ENCODE peak calls at places on chromosome 19, in four cellular contexts. V, I, H and D are unnamed samples.

GRCh38 chr19:18377026-18377425 is 8.9 kb upstream of the GDF15 start:
- DNase-seq in V (no peak), I (no peak), H (no peak), D (no peak)

GRCh38 chr19:5397804-5398692 is 57.2 kb upstream of the ZNRF4 start:
- DNase-seq in V (peak), I (no peak), H (no peak), D (peak)

GRCh38 chr19:1066748-1067340 is at the start of gene ARHGAP45:
- DNase-seq in V (no peak), I (no peak), H (peak), D (no peak)

GRCh38 chr19:44782729-44783128 is 5.0 kb downstream of the CBLC start:
- DNase-seq in V (no peak), I (no peak), H (no peak), D (no peak)

GRCh38 chr19:21023901-21024300 is 3.4 kb downstream of the ZNF430 start:
- DNase-seq in V (no peak), I (no peak), H (no peak), D (no peak)

GRCh38 chr19:4181053-4181508 is 1.3 kb downstream of the SIRT6 start:
- DNase-seq in V (no peak), I (no peak), H (no peak), D (no peak)

GRCh38 chr19:39165857-39166256 is 30.9 kb upstream of the NCCRP1 start:
- DNase-seq in V (no peak), I (no peak), H (no peak), D (no peak)

GRCh38 chr19:37572203-37572602 is 22.4 kb downstream of the ZNF571 start:
- DNase-seq in V (no peak), I (no peak), H (no peak), D (no peak)

GRCh38 chr19:46383846-46384245 is 29.5 kb downstream of the CCDC8 start:
- DNase-seq in V (no peak), I (no peak), H (no peak), D (no peak)

GRCh38 chr19:52527954-52528326 is 472 bp downstream of the ZNF808 start:
- DNase-seq in V (no peak), I (no peak), H (no peak), D (no peak)

GRCh38 chr19:22545751-22546150 is 88.4 kb upstream of the ZNF492 start:
- DNase-seq in V (no peak), I (peak), H (no peak), D (peak)

GRCh38 chr19:11067356-11068113 is 21.7 kb upstream of the LDLR start:
- DNase-seq in V (no peak), I (no peak), H (no peak), D (no peak)

GRCh38 chr19:383922-384800 is 24.8 kb downstream of the C2CD4C start:
- DNase-seq in V (peak), I (no peak), H (no peak), D (peak)